ENCODE peak calls at places on chromosomes 6 and 20, in ten cellular contexts. T is activated gamma-delta T cell treated with anti-CD3 and anti-CD28 coated beads, Interleukin-2, amount 50 U/mL, for 16 hours; W is NAMALWA; Y is epithelial cell of prostate; A is lung microvascular endothelial cell; L is naive thymus-derived CD8-positive, alpha-beta T cell; E is activated CD8-positive, alpha-beta T cell treated with anti-CD3 and anti-CD28 coated beads, Interleukin-2, amount 10 ng/mL, durations not matched to agents 7 days and 5 days; N is D341Med; R is activated T-cell treated with anti-CD3 and anti-CD28 coated beads, Interleukin-2, amount 50 U/mL, for 24 hours; S is glomerular endothelial cell. J is an unnamed sample.

GRCh38 chr6:115896538-115897129 is 164.1 kb downstream of the FRK start:
- DNase-seq in T (no peak), W (peak; percentile 55), Y (no peak), A (peak; percentile 38), L (no peak), E (no peak), N (peak; percentile 48), R (no peak), S (no peak), J (no peak)

GRCh38 chr6:11439017-11439420 is 98.5 kb upstream of the TMEM170B start:
- DNase-seq in T (no peak), W (no peak), Y (no peak), A (no peak), L (no peak), E (no peak), N (no peak), R (no peak), S (peak; percentile 84), J (peak; percentile 88)

GRCh38 chr6:69813508-69813907 is 16.7 kb upstream of the LMBRD1 start:
- DNase-seq in T (no peak), W (peak; percentile 46), Y (no peak), A (no peak), L (no peak), E (no peak), N (no peak), R (no peak), S (no peak), J (no peak)

GRCh38 chr20:8021541-8022269 is 2.1 kb upstream of the TMX4 start:
- DNase-seq in T (no peak), W (no peak), Y (no peak), A (no peak), L (no peak), E (no peak), N (no peak), R (no peak), S (no peak), J (no peak)

GRCh38 chr6:1164600-1164999 is 147.3 kb upstream of the FOXQ1 start:
- DNase-seq in T (no peak), W (no peak), Y (no peak), A (no peak), L (no peak), E (no peak), N (no peak), R (no peak), S (no peak), J (no peak)

GRCh38 chr20:59084041-59084841 is 41.7 kb upstream of the PRELID3B start:
- DNase-seq in T (no peak), W (no peak), Y (no peak), A (peak; percentile 36), L (no peak), E (no peak), N (no peak), R (no peak), S (no peak), J (no peak)

GRCh38 chr6:144248470-144249301 is 36.4 kb upstream of the UTRN start:
- DNase-seq in T (no peak), W (no peak), Y (no peak), A (no peak), L (no peak), E (no peak), N (no peak), R (no peak), S (no peak), J (no peak)

GRCh38 chr6:37244430-37245310 is 12.9 kb upstream of the TBC1D22B start:
- DNase-seq in T (no peak), W (no peak), Y (peak; percentile 100), A (peak; percentile 100), L (no peak), E (no peak), N (no peak), R (no peak), S (peak; percentile 100), J (peak; percentile 100)

GRCh38 chr6:66161546-66162108 is 454.6 kb upstream of the EYS start:
- DNase-seq in T (no peak), W (no peak), Y (no peak), A (no peak), L (no peak), E (no peak), N (no peak), R (no peak), S (no peak), J (no peak)

GRCh38 chr20:34089655-34090324 is 22.3 kb downstream of the EIF2S2 start:
- DNase-seq in T (no peak), W (no peak), Y (no peak), A (no peak), L (no peak), E (no peak), N (no peak), R (no peak), S (no peak), J (no peak)

GRCh38 chr20:8932192-8933150 is 136.4 kb upstream of the PLCB4 start:
- DNase-seq in T (no peak), W (no peak), Y (peak; percentile 6), A (peak; percentile 55), L (no peak), E (no peak), N (no peak), R (no peak), S (no peak), J (no peak)

GRCh38 chr20:4929686-4930397 is 71.5 kb downstream of the SLC23A2 start:
- DNase-seq in T (no peak), W (no peak), Y (no peak), A (no peak), L (no peak), E (no peak), N (no peak), R (no peak), S (no peak), J (no peak)

GRCh38 chr20:2859330-2860121 is 13.8 kb upstream of the PTPRA start:
- DNase-seq in T (no peak), W (no peak), Y (no peak), A (no peak), L (no peak), E (no peak), N (no peak), R (no peak), S (no peak), J (no peak)

GRCh38 chr6:170473226-170473789 is 79.8 kb downstream of the PSMB1 start:
- DNase-seq in T (no peak), W (no peak), Y (no peak), A (no peak), L (no peak), E (no peak), N (no peak), R (no peak), S (no peak), J (no peak)

GRCh38 chr20:20312562-20312961 is 55.3 kb upstream of the INSM1 start:
- DNase-seq in T (no peak), W (no peak), Y (no peak), A (no peak), L (no peak), E (no peak), N (no peak), R (no peak), S (no peak), J (no peak)

GRCh38 chr6:9140181-9140580 is 704.8 kb upstream of the SLC35B3 start:
- DNase-seq in T (no peak), W (no peak), Y (no peak), A (no peak), L (no peak), E (no peak), N (peak; percentile 38), R (no peak), S (no peak), J (no peak)

GRCh38 chr6:33215761-33216649 is 7.7 kb downstream of the RING1 start:
- DNase-seq in T (no peak), W (no peak), Y (no peak), A (no peak), L (no peak), E (no peak), N (no peak), R (no peak), S (no peak), J (no peak)

GRCh38 chr20:40359127-40359892 is 329.7 kb downstream of the MAFB start:
- DNase-seq in T (no peak), W (no peak), Y (no peak), A (no peak), L (no peak), E (no peak), N (no peak), R (no peak), S (no peak), J (no peak)

GRCh38 chr6:34246563-34247391 is 2.0 kb downstream of the SMIM29 start:
- DNase-seq in T (no peak), W (peak; percentile 87), Y (no peak), A (peak; percentile 52), L (peak; percentile 28), E (peak; percentile 67), N (peak; percentile 76), R (peak; percentile 72), S (no peak), J (no peak)

GRCh38 chr6:41894366-41895299 is 542 bp downstream of the USP49 start:
- DNase-seq in T (no peak), W (peak; percentile 19), Y (no peak), A (peak; percentile 16), L (no peak), E (no peak), N (peak; percentile 51), R (peak; percentile 36), S (no peak), J (no peak)

GRCh38 chr6:149433901-149434300 is 33.8 kb downstream of the SUMO4 start:
- DNase-seq in T (no peak), W (no peak), Y (no peak), A (no peak), L (no peak), E (no peak), N (no peak), R (no peak), S (no peak), J (no peak)

GRCh38 chr6:139699335-139699734 is 324.9 kb upstream of the CITED2 start:
- DNase-seq in T (no peak), W (no peak), Y (no peak), A (no peak), L (no peak), E (no peak), N (no peak), R (no peak), S (no peak), J (no peak)

GRCh38 chr6:118260833-118261232 is 287.3 kb upstream of the PLN start:
- DNase-seq in T (no peak), W (no peak), Y (no peak), A (no peak), L (no peak), E (no peak), N (no peak), R (no peak), S (no peak), J (no peak)

J was measured in pulmonary artery endothelial cell.